ENCODE peak calls at places on chromosome 15, in four cellular contexts. One of them, this sample, is unnamed.

GRCh38 chr15:55133972-55134371 is 62.8 kb downstream of the RSL24D1 start:
- DNase-seq in WTC11: no peak
- DNase-seq in AG09319: no peak
- DNase-seq in psoas muscle: no peak
- DNase-seq in this sample: no peak

GRCh38 chr15:64288999-64289398 is 67.0 kb downstream of the CSNK1G1 start:
- DNase-seq in WTC11: no peak
- DNase-seq in AG09319: no peak
- DNase-seq in psoas muscle: no peak
- DNase-seq in this sample: no peak

GRCh38 chr15:98532063-98532462 is 116.3 kb upstream of the IGF1R start:
- DNase-seq in WTC11: no peak
- DNase-seq in AG09319: no peak
- DNase-seq in psoas muscle: no peak
- DNase-seq in this sample: no peak

GRCh38 chr15:74545061-74545460 is 4.0 kb downstream of the ARID3B start:
- DNase-seq in WTC11: no peak
- DNase-seq in AG09319: no peak
- DNase-seq in psoas muscle: no peak
- DNase-seq in this sample: no peak

GRCh38 chr15:65268411-65268810 is 18.3 kb downstream of the PARP16 start:
- DNase-seq in WTC11: no peak
- DNase-seq in AG09319: no peak
- DNase-seq in psoas muscle: no peak
- DNase-seq in this sample: no peak

GRCh38 chr15:57495037-57495436 is 96.7 kb upstream of the MYZAP start:
- DNase-seq in WTC11: no peak
- DNase-seq in AG09319: no peak
- DNase-seq in psoas muscle: no peak
- DNase-seq in this sample: no peak

GRCh38 chr15:92079647-92080255 is 226.2 kb downstream of the SLCO3A1 start:
- DNase-seq in WTC11: no peak
- DNase-seq in AG09319: no peak
- DNase-seq in psoas muscle: no peak
- DNase-seq in this sample: no peak

GRCh38 chr15:50148362-50148963 is 29.4 kb upstream of the ATP8B4 start:
- DNase-seq in WTC11: peak
- DNase-seq in AG09319: peak
- DNase-seq in psoas muscle: no peak
- DNase-seq in this sample: peak

This sample was measured in islet precursor cell.